ENCODE peak calls at places on chromosomes 4 and X, in four cellular contexts. M, W, T and S are unnamed samples.

GRCh38 chrX:48021026-48021900 is 14.5 kb downstream of the SPACA5 start:
- DNase-seq in M (no peak), W (peak; percentile 76), T (peak; percentile 78), S (peak; percentile 87)

GRCh38 chr4:11455201-11455835 is 26.6 kb upstream of the HS3ST1 start:
- DNase-seq in M (no peak), W (no peak), T (no peak), S (no peak)

GRCh38 chr4:108097990-108098553 is 70.7 kb downstream of the LEF1 start:
- DNase-seq in M (no peak), W (no peak), T (no peak), S (no peak)

GRCh38 chr4:149113804-149114430 is 671.7 kb upstream of the NR3C2 start:
- DNase-seq in M (no peak), W (no peak), T (no peak), S (no peak)

GRCh38 chr4:171279131-171279530 is 534.1 kb upstream of the GALNTL6 start:
- DNase-seq in M (no peak), W (no peak), T (no peak), S (peak; percentile 15)

GRCh38 chrX:3393168-3393567 is 46.7 kb upstream of the MXRA5 start:
- DNase-seq in M (no peak), W (no peak), T (no peak), S (no peak)

GRCh38 chr4:2482693-2483092 is 13.8 kb downstream of the RNF4 start:
- DNase-seq in M (no peak), W (peak; percentile 61), T (no peak), S (peak; percentile 86)

GRCh38 chr4:84914686-84915395 is 51.6 kb downstream of the WDFY3 start:
- DNase-seq in M (no peak), W (no peak), T (no peak), S (no peak)

GRCh38 chr4:30269850-30270249 is 450.3 kb upstream of the PCDH7 start:
- DNase-seq in M (peak; percentile 43), W (no peak), T (no peak), S (no peak)

GRCh38 chrX:11393949-11394654 is 100.9 kb downstream of the AMELX start:
- DNase-seq in M (no peak), W (no peak), T (no peak), S (no peak)

GRCh38 chr4:153497988-153498967 is 32.1 kb downstream of the TMEM131L start:
- DNase-seq in M (no peak), W (no peak), T (no peak), S (peak; percentile 69)

GRCh38 chrX:107119281-107119680 is 659 bp upstream of the RBM41 start:
- DNase-seq in M (no peak), W (no peak), T (no peak), S (no peak)

GRCh38 chrX:29419774-29420553 is 795.4 kb upstream of the MAGEB2 start:
- DNase-seq in M (peak; percentile 21), W (no peak), T (no peak), S (peak; percentile 4)

GRCh38 chr4:138259801-138260200 is 17.7 kb upstream of the SLC7A11 start:
- DNase-seq in M (peak; percentile 21), W (no peak), T (no peak), S (no peak)

GRCh38 chrX:150239946-150240642 is 123.0 kb upstream of the MAMLD1 start:
- DNase-seq in M (no peak), W (no peak), T (no peak), S (no peak)

GRCh38 chrX:42219231-42219630 is 295.9 kb upstream of the CASK start:
- DNase-seq in M (no peak), W (no peak), T (no peak), S (no peak)

GRCh38 chr4:67725132-67725531 is 24.2 kb upstream of the UBA6 start:
- DNase-seq in M (no peak), W (no peak), T (no peak), S (no peak)

GRCh38 chr4:123701046-123701445 is 304.5 kb downstream of the SPRY1 start:
- DNase-seq in M (no peak), W (no peak), T (no peak), S (no peak)

GRCh38 chrX:129959493-129959832 is 23.0 kb upstream of the BCORL1 start:
- DNase-seq in M (no peak), W (no peak), T (no peak), S (no peak)

GRCh38 chrX:48904180-48904579 is 6.5 kb downstream of the PQBP1 start:
- DNase-seq in M (no peak), W (no peak), T (no peak), S (no peak)

GRCh38 chr4:158164849-158165248 is 8.0 kb downstream of the GASK1B start:
- DNase-seq in M (no peak), W (no peak), T (no peak), S (no peak)
- H3K4me3 ChIP-seq in M (no peak overlapping the region), W (no peak overlapping the region), T (no peak overlapping the region), S (no peak overlapping the region)

DNA sequence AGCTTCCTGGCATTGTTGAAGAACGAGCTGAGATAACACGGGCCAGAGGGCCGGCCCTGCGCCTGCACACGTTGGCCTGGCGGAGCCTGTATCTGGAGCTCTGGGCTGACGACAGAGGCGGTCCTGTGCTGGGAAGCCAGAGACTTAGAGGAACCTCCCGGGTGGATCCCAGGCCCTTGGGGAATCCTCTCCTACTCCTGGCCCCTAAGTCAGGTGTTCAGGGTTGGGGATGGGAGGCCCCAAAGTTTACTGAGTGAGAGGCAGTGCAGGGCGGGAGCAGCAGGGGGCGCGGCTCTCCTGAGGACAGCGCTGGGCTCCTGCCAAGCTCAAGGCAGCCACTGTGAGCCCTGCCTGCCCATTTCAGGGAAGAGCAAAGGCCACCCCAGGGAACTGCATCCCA is 2.5 kb upstream of the HTRA3 start:
- DNase-seq in M (peak; percentile 35), W (no peak), T (peak; percentile 85), S (peak; percentile 41)
- TF ChIP-seq CTCF in M (peak; percentile 82), W (peak; percentile 74), T (peak; percentile 68), S (peak; percentile 55)

GRCh38 chr4:87589531-87589930 is 18.8 kb upstream of the DSPP start:
- DNase-seq in M (no peak), W (no peak), T (no peak), S (no peak)
- H3K4me3 ChIP-seq in M (no peak overlapping the region), W (no peak overlapping the region), T (no peak overlapping the region), S (no peak overlapping the region)

GRCh38 chr4:81467672-81467964 is 4.1 kb downstream of the RASGEF1B start:
- DNase-seq in M (no peak), W (no peak), T (no peak), S (no peak)
- TF ChIP-seq CTCF in M (no peak), W (no peak), T (no peak), S (no peak)

GRCh38 chrX:19593684-19594083 is 78.4 kb upstream of the MAP3K15 start:
- DNase-seq in M (peak; percentile 3), W (no peak), T (no peak), S (peak; percentile 27)
- H3K4me3 ChIP-seq in M (no peak overlapping the region), W (no peak overlapping the region), T (no peak overlapping the region), S (no peak overlapping the region)

GRCh38 chr4:145937021-145937861 is 1.4 kb downstream of the ZNF827 start:
- DNase-seq in M (no peak), W (no peak), T (peak; percentile 65), S (peak; percentile 72)

GRCh38 chr4:145937990-145938611 is 522 bp downstream of the ZNF827 start:
- DNase-seq in M (no peak), W (no peak), T (no peak), S (peak; percentile 64)

GRCh38 chr4:145934434-145935047 is 4.1 kb downstream of the ZNF827 start:
- DNase-seq in M (no peak), W (no peak), T (no peak), S (peak; percentile 17)

GRCh38 chr4:145935253-145936141 is 3.1 kb downstream of the ZNF827 start:
- DNase-seq in M (no peak), W (no peak), T (peak; percentile 44), S (peak; percentile 90)

DNA sequence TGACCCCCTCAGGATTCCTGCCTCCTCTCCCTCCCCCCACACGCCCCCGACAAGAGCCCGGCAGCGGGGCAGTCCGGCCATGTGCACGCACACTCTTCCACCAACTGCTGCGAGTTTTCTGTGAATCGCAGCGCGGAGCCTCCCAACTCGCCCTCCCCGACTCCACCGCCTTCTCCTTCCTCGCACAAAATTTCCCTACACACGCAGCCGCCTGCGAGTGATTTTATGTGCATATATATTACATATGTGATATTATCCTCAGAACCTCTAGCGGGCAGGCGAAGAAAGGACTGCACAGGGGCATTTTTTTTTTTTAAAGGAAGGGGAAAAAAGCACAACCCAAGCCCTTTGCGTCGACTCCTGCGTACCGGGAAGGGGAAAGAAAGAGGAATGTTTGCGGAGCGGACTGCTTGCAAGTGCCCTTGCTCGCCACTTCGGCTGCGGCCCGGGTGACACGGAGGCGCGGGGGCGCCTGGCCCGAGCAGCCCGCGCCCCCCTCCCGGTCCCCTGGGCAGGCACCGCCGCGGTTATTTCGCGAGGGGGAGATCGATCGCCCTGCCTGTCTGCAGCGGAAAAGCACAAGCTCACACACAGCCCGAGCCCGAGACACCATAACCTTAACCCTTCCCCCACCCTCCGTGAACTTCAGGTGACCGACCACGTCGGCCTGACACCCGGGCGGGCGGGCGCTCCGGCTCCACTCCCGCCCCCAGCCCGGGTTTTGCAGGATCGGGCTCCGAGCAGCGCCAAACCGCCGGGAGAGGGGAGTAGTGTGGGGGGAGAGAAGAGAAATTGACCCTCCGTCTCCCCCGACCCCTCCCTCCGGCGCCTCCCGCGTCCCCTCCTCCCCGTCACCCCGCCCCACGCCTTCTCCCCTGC is 2.2 kb downstream of the ZNF827 start:
- DNase-seq in M (no peak), W (peak; percentile 72), T (peak; percentile 68), S (peak; percentile 92)
- TF ChIP-seq CTCF in M (no peak), W (peak; percentile 12), T (peak; percentile 31), S (peak; percentile 24)

GRCh38 chr4:10093273-10093621 is 23.4 kb downstream of the WDR1 start:
- DNase-seq in M (no peak), W (no peak), T (no peak), S (no peak)
- H3K4me3 ChIP-seq in M (no peak overlapping the region), W (no peak overlapping the region), T (no peak overlapping the region), S (no peak overlapping the region)

GRCh38 chrX:24494544-24495113 is 29.5 kb downstream of the PDK3 start:
- DNase-seq in M (no peak), W (no peak), T (no peak), S (no peak)

GRCh38 chrX:24493740-24494543 is 28.9 kb downstream of the PDK3 start:
- DNase-seq in M (no peak), W (no peak), T (no peak), S (no peak)

GRCh38 chrX:24498975-24499374 is 33.9 kb downstream of the PDK3 start:
- DNase-seq in M (no peak), W (no peak), T (no peak), S (peak; percentile 52)

GRCh38 chrX:24495700-24496099 is 30.6 kb downstream of the PDK3 start:
- DNase-seq in M (no peak), W (no peak), T (no peak), S (no peak)

GRCh38 chrX:24498181-24498580 is 33.1 kb downstream of the PDK3 start:
- DNase-seq in M (no peak), W (no peak), T (no peak), S (peak; percentile 52)
- TF ChIP-seq CTCF in M (no peak), W (peak; percentile 22), T (peak; percentile 32), S (peak; percentile 25)